ENCODE peak calls at places on chromosomes 16 and 17, in nine cellular contexts. H is activated CD4-positive, alpha-beta T cell treated with anti-CD3 and anti-CD28 coated beads for 48 hours; M is endothelial cell; W is HFFc6; S is anterior cingulate cortex; P is SHP77; V is stimulated activated CD8-positive, alpha-beta memory T cell treated with anti-CD3 and anti-CD28 coated beads, Interleukin-4, amount 100 ng/mL, for 4 hours; Q is AG10803; R is tibial artery. T is an unnamed sample.

GRCh38 chr16:68013440-68013839 is 2.3 kb downstream of the DPEP2NB start:
- DNase-seq in Q (no peak), R (no peak), W (no peak), V (no peak), S (no peak), M (no peak), H (no peak), P (no peak), T (no peak)

GRCh38 chr17:28553000-28553505 is 629 bp upstream of the UNC119 start:
- DNase-seq in V (no peak), M (no peak), R (no peak), P (no peak), H (no peak), S (no peak), W (no peak), Q (no peak), T (no peak)

GRCh38 chr17:73156166-73156840 is 8.5 kb upstream of the SSTR2 start:
- DNase-seq in R (peak; percentile 75), W (peak; percentile 59), H (peak; percentile 79), M (peak; percentile 68), V (peak; percentile 6), S (peak; percentile 28), Q (peak; percentile 57), P (peak; percentile 86), T (peak; percentile 82)

GRCh38 chr17:78495634-78496033 is 81.6 kb downstream of the DNAH17 start:
- DNase-seq in R (no peak), S (no peak), V (no peak), M (no peak), H (no peak), W (no peak), P (no peak), Q (no peak), T (peak; percentile 51)

GRCh38 chr17:79789943-79790804 is 6.7 kb downstream of the CBX8 start:
- DNase-seq in R (no peak), V (no peak), M (peak; percentile 66), Q (no peak), P (peak; percentile 55), W (no peak), S (no peak), H (no peak), T (peak; percentile 79)

GRCh38 chr16:19113577-19114358 is at the start of gene ITPRIPL2:
- DNase-seq in W (peak; percentile 82), Q (peak; percentile 94), P (peak; percentile 21), V (no peak), S (peak; percentile 57), M (peak; percentile 79), H (peak; percentile 43), R (peak; percentile 95), T (peak; percentile 96)

GRCh38 chr16:15743657-15744056 is 93.6 kb downstream of the NDE1 start:
- DNase-seq in W (no peak), R (no peak), P (no peak), M (no peak), V (no peak), S (no peak), H (no peak), Q (no peak), T (no peak)

GRCh38 chr17:63983326-63983725 is 10.6 kb upstream of the SCN4A start:
- DNase-seq in Q (no peak), V (no peak), S (no peak), H (no peak), R (no peak), M (no peak), W (no peak), P (no peak), T (no peak)

GRCh38 chr16:48101069-48101674 is 54.6 kb downstream of the ABCC12 start:
- DNase-seq in R (no peak), W (no peak), V (no peak), P (no peak), S (no peak), M (no peak), Q (no peak), H (peak; percentile 81), T (no peak)

GRCh38 chr17:29855686-29856085 is 74.3 kb downstream of the SSH2 start:
- DNase-seq in P (no peak), S (no peak), M (no peak), H (no peak), Q (peak; percentile 89), W (peak; percentile 41), V (no peak), R (no peak), T (no peak)

GRCh38 chr17:76051071-76051467 is 21.2 kb downstream of the SRP68 start:
- DNase-seq in Q (no peak), P (no peak), S (no peak), H (no peak), V (no peak), W (no peak), R (no peak), M (no peak), T (no peak)

GRCh38 chr17:50196826-50197225 is 4.6 kb downstream of the COL1A1 start:
- DNase-seq in Q (peak; percentile 90), H (no peak), V (no peak), P (no peak), R (peak; percentile 84), S (no peak), M (no peak), W (peak; percentile 89), T (no peak)

GRCh38 chr16:88558457-88559442 is 11.5 kb upstream of the ZC3H18 start:
- DNase-seq in R (no peak), Q (peak; percentile 51), H (no peak), P (peak; percentile 71), S (no peak), W (peak; percentile 28), V (no peak), M (peak; percentile 38), T (no peak)

GRCh38 chr17:1762906-1763829 is 1.3 kb downstream of the SERPINF1 start:
- DNase-seq in W (peak; percentile 28), S (no peak), Q (peak; percentile 85), H (no peak), V (no peak), R (peak; percentile 79), P (peak; percentile 69), M (no peak), T (no peak)

GRCh38 chr16:66740533-66740932 is 10.9 kb downstream of the DYNC1LI2 start:
- DNase-seq in Q (no peak), H (no peak), S (no peak), M (no peak), R (no peak), V (no peak), W (no peak), P (no peak), T (no peak)

GRCh38 chr17:79628861-79629547 is 18.2 kb upstream of the RBFOX3 start:
- DNase-seq in V (no peak), P (no peak), Q (no peak), H (no peak), R (peak; percentile 19), M (peak; percentile 1), S (no peak), W (no peak), T (peak; percentile 53)

GRCh38 chr16:84559311-84559932 is 55.0 kb upstream of the MEAK7 start:
- DNase-seq in H (no peak), M (no peak), S (no peak), W (no peak), V (no peak), R (no peak), Q (no peak), P (no peak), T (no peak)

GRCh38 chr16:89295915-89296314 is 78.4 kb downstream of the ZNF778 start:
- DNase-seq in M (no peak), V (no peak), S (no peak), R (no peak), Q (no peak), H (no peak), W (no peak), P (no peak), T (no peak)

GRCh38 chr17:9125722-9126121 is 104.4 kb downstream of the NTN1 start:
- DNase-seq in H (no peak), S (no peak), M (no peak), V (no peak), R (no peak), P (no peak), Q (no peak), W (no peak), T (no peak)

T was measured in upper lobe of right lung.